ENCODE peak calls at places on chromosomes 5 and 9, in six cellular contexts. J is heart left ventricle, C is heart right ventricle, P is esophagus squamous epithelium, V is adrenal gland, R is stomach. N is an unnamed sample.
A peak's percentile ranks its signal among the peaks of the same experiment; 100 is the strongest.

GRCh38 chr9:71514344-71514975 is 253.9 kb downstream of the CEMIP2 start:
- DNase-seq in R (no peak), C (no peak), V (no peak), J (no peak), P (no peak), N (no peak)

GRCh38 chr9:3922846-3923245 is 377.0 kb downstream of the GLIS3 start:
- DNase-seq in J (no peak), P (no peak), R (no peak), C (no peak), V (no peak), N (no peak)

GRCh38 chr9:136203406-136204085 is 1.4 kb downstream of the LHX3 start:
- DNase-seq in J (no peak), P (no peak), R (no peak), C (no peak), V (no peak), N (no peak)

GRCh38 chr5:17269201-17269600 is 51.8 kb downstream of the BASP1 start:
- DNase-seq in R (no peak), V (no peak), C (no peak), J (no peak), P (no peak), N (no peak)

GRCh38 chr5:154593091-154593490 is 115.1 kb upstream of the HAND1 start:
- DNase-seq in R (no peak), P (no peak), C (no peak), V (no peak), J (no peak), N (no peak)

GRCh38 chr5:159915913-159916840 is at the start of gene ADRA1B:
- DNase-seq in J (peak; percentile 73), C (peak; percentile 78), V (peak; percentile 60), P (no peak), R (peak; percentile 73), N (peak; percentile 23)

GRCh38 chr5:153490124-153491085 is at the start of gene GRIA1:
- DNase-seq in P (no peak), R (no peak), J (no peak), C (no peak), V (no peak), N (no peak)

GRCh38 chr9:124453586-124454191 is 3.4 kb downstream of the ADGRD2 start:
- DNase-seq in C (no peak), R (no peak), P (no peak), V (no peak), J (no peak), N (no peak)

GRCh38 chr9:18260527-18260926 is 213.4 kb upstream of the ADAMTSL1 start:
- DNase-seq in J (no peak), R (no peak), P (no peak), V (no peak), C (no peak), N (no peak)

GRCh38 chr5:124755565-124755964 is 9.1 kb upstream of the ZNF608 start:
- DNase-seq in V (no peak), R (no peak), J (no peak), C (no peak), P (no peak), N (no peak)

GRCh38 chr5:91296691-91297143 is 86.4 kb downstream of the ARRDC3 start:
- DNase-seq in P (no peak), J (peak; percentile 69), C (peak; percentile 71), R (peak; percentile 41), V (peak; percentile 76), N (no peak)

GRCh38 chr9:95074632-95075269 is 242.8 kb downstream of the FANCC start:
- DNase-seq in P (no peak), J (no peak), C (no peak), V (peak; percentile 52), R (peak; percentile 28), N (no peak)

GRCh38 chr5:40916213-40916612 is 6.9 kb downstream of the C7 start:
- DNase-seq in J (no peak), V (no peak), R (no peak), C (no peak), P (no peak), N (no peak)

GRCh38 chr5:50595199-50595598 is 71.2 kb upstream of the PARP8 start:
- DNase-seq in J (no peak), P (no peak), V (no peak), R (no peak), C (no peak), N (no peak)

GRCh38 chr5:170011751-170012150 is 31.5 kb upstream of the INSYN2B start:
- DNase-seq in J (no peak), P (no peak), R (no peak), V (no peak), C (no peak), N (no peak)

GRCh38 chr5:78234804-78235203 is 59.7 kb downstream of the AP3B1 start:
- DNase-seq in P (no peak), R (no peak), J (no peak), C (no peak), V (no peak), N (no peak)

GRCh38 chr5:78232163-78232562 is 62.3 kb downstream of the AP3B1 start:
- DNase-seq in J (no peak), C (no peak), V (no peak), R (no peak), P (no peak), N (no peak)

GRCh38 chr5:78236046-78236445 is 58.5 kb downstream of the AP3B1 start:
- DNase-seq in R (no peak), J (no peak), P (no peak), V (no peak), C (no peak), N (no peak)

GRCh38 chr5:78237911-78238310 is 56.6 kb downstream of the AP3B1 start:
- DNase-seq in J (no peak), C (no peak), V (no peak), P (no peak), R (no peak), N (no peak)

DNA sequence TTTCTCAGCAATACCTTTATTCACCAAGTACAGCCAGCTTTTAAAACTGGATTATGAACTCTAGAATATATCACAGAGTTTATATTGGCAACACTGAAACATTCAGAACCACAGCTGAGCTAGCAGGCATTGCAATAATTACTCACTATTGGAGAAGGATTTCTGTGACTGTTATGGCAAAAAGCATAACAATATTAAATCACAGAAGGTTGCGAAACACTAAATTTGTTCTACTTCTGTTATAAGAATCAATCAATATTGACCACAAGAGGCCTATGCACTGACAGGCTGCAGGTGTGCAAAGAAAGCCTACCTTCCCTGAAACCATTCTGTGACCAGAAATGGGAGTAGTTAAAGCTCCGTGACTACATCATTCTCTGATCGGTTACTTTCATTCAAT is 59.2 kb downstream of the AP3B1 start:
- DNase-seq in J (no peak), P (no peak), R (no peak), C (no peak), V (no peak), N (no peak)
- H3K4me3 ChIP-seq in J (no peak overlapping the region), P (no peak overlapping the region), R (no peak overlapping the region), C (no peak overlapping the region), V (no peak overlapping the region), N (no peak overlapping the region)

GRCh38 chr5:80961376-80962281 is 1.5 kb downstream of the RASGRF2 start:
- DNase-seq in C (no peak), P (no peak), V (no peak), J (no peak), R (no peak), N (peak; percentile 58)

GRCh38 chr5:80959138-80959537 is 1.0 kb upstream of the RASGRF2 start:
- DNase-seq in J (no peak), V (no peak), R (no peak), P (no peak), C (no peak), N (no peak)

GRCh38 chr5:80959768-80960442 is at the start of gene RASGRF2:
- DNase-seq in C (peak; percentile 31), J (peak; percentile 30), R (peak; percentile 26), P (no peak), V (no peak), N (peak; percentile 57)

GRCh38 chr5:80962630-80963520 is 2.7 kb downstream of the RASGRF2 start:
- DNase-seq in V (no peak), P (no peak), C (no peak), J (no peak), R (no peak), N (no peak)

DNA sequence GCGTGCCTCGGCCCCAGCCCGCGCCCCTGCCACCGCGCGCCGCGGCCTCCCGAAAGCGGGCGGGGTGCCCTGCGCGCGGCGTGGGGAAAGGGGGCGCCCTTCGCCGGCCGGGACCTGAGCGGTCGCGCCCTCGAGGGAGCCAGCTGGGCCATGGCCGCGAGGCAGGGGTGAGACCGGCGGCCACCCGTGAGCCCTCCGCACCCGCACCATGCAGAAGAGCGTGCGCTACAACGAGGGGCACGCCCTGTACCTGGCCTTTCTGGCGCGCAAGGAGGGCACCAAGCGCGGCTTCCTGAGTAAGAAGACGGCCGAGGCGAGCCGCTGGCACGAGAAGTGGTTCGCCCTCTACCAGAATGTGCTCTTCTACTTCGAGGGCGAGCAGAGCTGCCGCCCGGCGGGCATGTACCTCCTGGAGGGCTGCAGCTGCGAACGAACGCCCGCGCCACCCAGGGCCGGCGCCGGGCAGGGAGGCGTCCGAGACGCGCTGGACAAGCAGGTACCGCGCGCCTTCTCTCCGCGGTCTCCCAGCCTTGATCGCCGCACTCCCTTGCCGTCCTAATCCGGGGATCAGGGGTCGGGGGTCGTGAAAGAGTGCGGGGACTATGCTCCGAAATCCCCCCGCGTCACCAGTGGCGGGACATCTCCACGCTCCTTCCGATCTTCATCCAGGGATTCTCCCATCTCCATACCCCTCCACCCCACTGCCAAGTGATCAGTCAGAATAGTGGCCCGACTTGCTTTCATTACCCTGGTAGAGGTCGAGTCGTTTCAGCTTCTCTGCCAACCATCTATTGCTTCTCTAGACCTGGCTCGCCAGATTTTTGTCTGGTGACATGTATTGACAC is 590 bp downstream of the RASGRF2 start:
- DNase-seq in R (no peak), V (no peak), P (no peak), J (peak; percentile 44), C (peak; percentile 40), N (peak; percentile 57)
- H3K4me1 ChIP-seq in R (peaks cover 9% of the 10 kb centered on the region), V (no peaks in the 10 kb centered on the region), P (peaks cover 10% of the 10 kb centered on the region), J (peaks cover 21% of the 10 kb centered on the region), C (peaks cover 4% of the 10 kb centered on the region), N (peaks cover 52% of the 10 kb centered on the region)

DNA sequence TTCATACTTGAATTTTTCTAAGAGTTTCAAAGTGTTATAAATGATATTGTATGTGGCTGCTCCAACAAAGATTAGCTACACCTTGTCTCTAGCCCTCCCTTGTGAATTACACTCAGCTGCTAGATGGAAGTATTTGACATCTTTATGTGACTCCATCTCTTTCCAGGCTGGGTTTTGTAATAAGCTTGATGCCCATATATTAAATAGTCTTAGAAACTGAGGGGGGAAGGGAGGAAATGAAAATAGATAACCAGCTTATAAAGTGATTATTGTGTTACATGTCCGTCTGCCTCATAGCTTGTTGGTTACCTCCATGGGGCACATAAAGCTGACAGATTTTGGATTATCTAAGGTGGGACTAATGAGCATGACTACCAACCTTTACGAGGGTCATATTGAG is 63.4 kb downstream of the CD180 start:
- DNase-seq in P (no peak), R (no peak), C (no peak), V (no peak), J (no peak), N (no peak)
- H3K36me3 ChIP-seq in P (peaks cover 16% of the 10 kb centered on the region), R (peaks cover 84% of the 10 kb centered on the region), C (peaks cover 12% of the 10 kb centered on the region), V (no peaks in the 10 kb centered on the region), J (peaks cover 100% of the 10 kb centered on the region), N (no peaks in the 10 kb centered on the region)

GRCh38 chr9:98516897-98517503 is 191.7 kb downstream of the GABBR2 start:
- DNase-seq in C (no peak), V (no peak), R (no peak), P (no peak), J (no peak), N (no peak)

GRCh38 chr9:98518556-98518955 is 190.2 kb downstream of the GABBR2 start:
- DNase-seq in C (no peak), P (no peak), R (no peak), V (no peak), J (no peak), N (no peak)

GRCh38 chr9:98516205-98516896 is 192.4 kb downstream of the GABBR2 start:
- DNase-seq in V (no peak), C (no peak), R (no peak), J (no peak), P (no peak), N (no peak)

GRCh38 chr9:98519641-98520040 is 189.1 kb downstream of the GABBR2 start:
- DNase-seq in R (no peak), J (no peak), V (no peak), C (no peak), P (no peak), N (no peak)

GRCh38 chr9:98517710-98518109 is 191.0 kb downstream of the GABBR2 start:
- DNase-seq in C (no peak), P (no peak), R (no peak), J (no peak), V (no peak), N (no peak)
- H3K4me3 ChIP-seq in C (no peak overlapping the region), P (no peak overlapping the region), R (no peak overlapping the region), J (no peak overlapping the region), V (no peak overlapping the region), N (no peak overlapping the region)